ENCODE peak calls at places on chromosomes 16 and 17, in six cellular contexts. Q, I, S, W, V and C are unnamed samples.

GRCh38 chr16:263182-263774 is 12.5 kb downstream of the RGS11 start:
- DNase-seq in Q (no peak), I (no peak), S (no peak), W (no peak), V (no peak), C (no peak)

GRCh38 chr17:50035930-50036329 is 20.0 kb upstream of the ITGA3 start:
- DNase-seq in Q (no peak), I (no peak), S (no peak), W (no peak), V (no peak), C (no peak)

GRCh38 chr16:89571636-89572035 is 3.9 kb upstream of the CPNE7 start:
- DNase-seq in Q (no peak), I (no peak), S (no peak), W (no peak), V (no peak), C (no peak)

GRCh38 chr17:49343273-49343672 is 18.8 kb downstream of the ZNF652 start:
- DNase-seq in Q (no peak), I (no peak), S (no peak), W (no peak), V (no peak), C (no peak)

GRCh38 chr17:38922538-38923291 is 2.7 kb upstream of the LASP1NB start:
- DNase-seq in Q (peak), I (peak), S (no peak), W (no peak), V (no peak), C (no peak)

GRCh38 chr16:11955713-11956123 is 9.3 kb upstream of the TNFRSF17 start:
- DNase-seq in Q (no peak), I (no peak), S (no peak), W (no peak), V (no peak), C (no peak)

GRCh38 chr16:3036726-3037315 is at the start of gene BICDL2:
- DNase-seq in Q (no peak), I (no peak), S (no peak), W (no peak), V (no peak), C (no peak)

GRCh38 chr17:45146166-45146565 is 2.1 kb upstream of the HEXIM1 start:
- DNase-seq in Q (no peak), I (no peak), S (no peak), W (no peak), V (no peak), C (no peak)

GRCh38 chr17:6509295-6509771 is 47.0 kb downstream of the PITPNM3 start:
- DNase-seq in Q (no peak), I (no peak), S (no peak), W (no peak), V (no peak), C (no peak)

GRCh38 chr17:63479495-63480184 is 2.8 kb downstream of the ACE start:
- DNase-seq in Q (no peak), I (no peak), S (no peak), W (no peak), V (no peak), C (no peak)

GRCh38 chr16:69693916-69694315 is 32.4 kb downstream of the NQO1 start:
- DNase-seq in Q (no peak), I (no peak), S (no peak), W (no peak), V (no peak), C (no peak)

GRCh38 chr16:22660441-22661160 is 149.9 kb downstream of the NPIPB5 start:
- DNase-seq in Q (no peak), I (no peak), S (no peak), W (no peak), V (no peak), C (no peak)

GRCh38 chr16:30470170-30470512 is 2.4 kb upstream of the ITGAL start:
- DNase-seq in Q (no peak), I (no peak), S (no peak), W (no peak), V (no peak), C (no peak)

GRCh38 chr17:83181991-83182619 is 102.7 kb downstream of the METRNL start:
- DNase-seq in Q (peak), I (no peak), S (no peak), W (no peak), V (no peak), C (no peak)

GRCh38 chr17:41697122-41697962 is 8.7 kb downstream of the EIF1 start:
- DNase-seq in Q (peak), I (no peak), S (no peak), W (no peak), V (no peak), C (no peak)

GRCh38 chr17:46831573-46832305 is 13.2 kb upstream of the WNT3 start:
- DNase-seq in Q (peak), I (no peak), S (no peak), W (no peak), V (no peak), C (no peak)

GRCh38 chr17:9938764-9939163 is 33.7 kb upstream of the RCVRN start:
- DNase-seq in Q (no peak), I (no peak), S (no peak), W (no peak), V (no peak), C (no peak)

GRCh38 chr16:12235110-12235509 is 258.6 kb downstream of the SNX29 start:
- DNase-seq in Q (peak), I (no peak), S (no peak), W (no peak), V (no peak), C (no peak)

GRCh38 chr16:60413969-60414368 is 1622.3 kb downstream of the CDH8 start:
- DNase-seq in Q (no peak), I (peak), S (no peak), W (no peak), V (no peak), C (no peak)

GRCh38 chr17:58621174-58621573 is 70.7 kb downstream of the TEX14 start:
- DNase-seq in Q (no peak), I (no peak), S (no peak), W (no peak), V (no peak), C (no peak)